ENCODE peak calls at places on chromosomes 3 and 15, in four cellular contexts. X is WTC11, I is thoracic aorta, M is H9. W is an unnamed sample.
A peak's percentile ranks its signal among the peaks of the same experiment; 100 is the strongest.

GRCh38 chr3:71532639-71533395 is 50.7 kb downstream of the FOXP1 start:
- DNase-seq in X (no peak), I (no peak), M (no peak), W (no peak)

GRCh38 chr15:101654191-101654590 is 2.0 kb upstream of the TM2D3 start:
- DNase-seq in X (no peak), I (no peak), M (no peak), W (no peak)

GRCh38 chr3:142993958-142994442 is 7.4 kb upstream of the U2SURP start:
- DNase-seq in X (peak; percentile 58), I (peak; percentile 21), M (peak; percentile 45), W (peak; percentile 68)

GRCh38 chr15:59668571-59668970 is 11.3 kb upstream of the GTF2A2 start:
- DNase-seq in X (no peak), I (no peak), M (no peak), W (no peak)

GRCh38 chr3:66722675-66723074 is 221.9 kb upstream of the LRIG1 start:
- DNase-seq in X (no peak), I (peak; percentile 33), M (no peak), W (no peak)

GRCh38 chr3:94532951-94533350 is 470.1 kb downstream of the NSUN3 start:
- DNase-seq in X (no peak), I (no peak), M (no peak), W (no peak)

GRCh38 chr15:34018021-34018645 is 20.9 kb downstream of the AVEN start:
- DNase-seq in X (no peak), I (no peak), M (no peak), W (no peak)

GRCh38 chr15:90873998-90874605 is 5.7 kb downstream of the FURIN start:
- DNase-seq in X (peak; percentile 53), I (no peak), M (peak; percentile 62), W (no peak)

GRCh38 chr15:60469893-60470641 is 8.9 kb downstream of the ICE2 start:
- DNase-seq in X (no peak), I (no peak), M (no peak), W (no peak)

GRCh38 chr3:89113887-89114840 is 6.7 kb downstream of the EPHA3 start:
- DNase-seq in X (peak; percentile 89), I (no peak), M (peak; percentile 92), W (peak; percentile 35)

GRCh38 chr3:102354818-102355515 is 79.8 kb upstream of the ZPLD1 start:
- DNase-seq in X (no peak), I (no peak), M (no peak), W (no peak)

GRCh38 chr3:49700453-49701128 is 11.2 kb downstream of the RNF123 start:
- DNase-seq in X (peak; percentile 52), I (no peak), M (peak; percentile 57), W (no peak)

GRCh38 chr15:94584833-94585244 is 353.5 kb downstream of the MCTP2 start:
- DNase-seq in X (no peak), I (no peak), M (no peak), W (no peak)

GRCh38 chr3:65558821-65559220 is 479.9 kb downstream of the MAGI1 start:
- DNase-seq in X (no peak), I (no peak), M (no peak), W (no peak)

GRCh38 chr3:111566844-111567243 is 24.8 kb downstream of the CD96 start:
- DNase-seq in X (no peak), I (no peak), M (no peak), W (no peak)

GRCh38 chr3:150736316-150736719 is 26.7 kb downstream of the SIAH2 start:
- DNase-seq in X (peak; percentile 18), I (no peak), M (peak; percentile 65), W (peak; percentile 40)

GRCh38 chr3:66378256-66378655 is 122.6 kb downstream of the LRIG1 start:
- DNase-seq in X (peak; percentile 67), I (no peak), M (peak; percentile 66), W (peak; percentile 33)